ENCODE peak calls at places on chromosomes 4 and X, in five cellular contexts. One of them, this sample, is unnamed.

GRCh38 chrX:18889982-18890381 is 93.9 kb downstream of the PHKA2 start:
- DNase-seq in H1: no peak
- DNase-seq in HepG2: no peak
- DNase-seq in A549: no peak
- DNase-seq in K562: no peak
- DNase-seq in this sample: no peak

GRCh38 chrX:112967341-112967740 is 126.7 kb upstream of the AMOT start:
- DNase-seq in H1: no peak
- DNase-seq in HepG2: peak
- DNase-seq in A549: no peak
- DNase-seq in K562: no peak
- DNase-seq in this sample: no peak

GRCh38 chr4:174528226-174528625 is 5.9 kb upstream of the HPGD start:
- DNase-seq in H1: no peak
- DNase-seq in HepG2: no peak
- DNase-seq in A549: no peak
- DNase-seq in K562: no peak
- DNase-seq in this sample: no peak

GRCh38 chr4:61984260-61984909 is 784.3 kb downstream of the ADGRL3 start:
- DNase-seq in H1: no peak
- DNase-seq in HepG2: no peak
- DNase-seq in A549: no peak
- DNase-seq in K562: no peak
- DNase-seq in this sample: no peak

GRCh38 chr4:111678466-111678865 is 466.8 kb upstream of the FAM241A start:
- DNase-seq in H1: no peak
- DNase-seq in HepG2: no peak
- DNase-seq in A549: no peak
- DNase-seq in K562: no peak
- DNase-seq in this sample: peak

GRCh38 chrX:72115380-72115779 is 16.3 kb downstream of the RTL5 start:
- DNase-seq in H1: no peak
- DNase-seq in HepG2: no peak
- DNase-seq in A549: no peak
- DNase-seq in K562: no peak
- DNase-seq in this sample: no peak

GRCh38 chr4:33013280-33013679 is 2293.1 kb downstream of the PCDH7 start:
- DNase-seq in H1: no peak
- DNase-seq in HepG2: no peak
- DNase-seq in A549: no peak
- DNase-seq in K562: no peak
- DNase-seq in this sample: no peak

GRCh38 chr4:10078481-10079233 is 37.9 kb downstream of the WDR1 start:
- DNase-seq in H1: no peak
- DNase-seq in HepG2: no peak
- DNase-seq in A549: no peak
- DNase-seq in K562: no peak
- DNase-seq in this sample: no peak

GRCh38 chrX:41335590-41336331 is 1.8 kb downstream of the DDX3X start:
- DNase-seq in H1: no peak
- DNase-seq in HepG2: no peak
- DNase-seq in A549: no peak
- DNase-seq in K562: no peak
- DNase-seq in this sample: peak

GRCh38 chrX:9433596-9433995 is 31.3 kb upstream of the TBL1X start:
- DNase-seq in H1: no peak
- DNase-seq in HepG2: no peak
- DNase-seq in A549: no peak
- DNase-seq in K562: no peak
- DNase-seq in this sample: no peak

GRCh38 chrX:107551546-107551945 is 76.8 kb upstream of the PRPS1 start:
- DNase-seq in H1: no peak
- DNase-seq in HepG2: no peak
- DNase-seq in A549: no peak
- DNase-seq in K562: no peak
- DNase-seq in this sample: no peak

GRCh38 chrX:105647749-105648148 is 174.6 kb upstream of the NRK start:
- DNase-seq in H1: no peak
- DNase-seq in HepG2: no peak
- DNase-seq in A549: no peak
- DNase-seq in K562: no peak
- DNase-seq in this sample: no peak

GRCh38 chr4:83536649-83537352 is 893 bp downstream of the GPAT3 start:
- DNase-seq in H1: no peak
- DNase-seq in HepG2: no peak
- DNase-seq in A549: no peak
- DNase-seq in K562: no peak
- DNase-seq in this sample: no peak

GRCh38 chrX:31036895-31037294 is 34.9 kb downstream of the FTHL17 start:
- DNase-seq in H1: peak
- DNase-seq in HepG2: peak
- DNase-seq in A549: peak
- DNase-seq in K562: peak
- DNase-seq in this sample: peak

GRCh38 chrX:131621650-131622049 is 77.8 kb downstream of the OR13H1 start:
- DNase-seq in H1: no peak
- DNase-seq in HepG2: no peak
- DNase-seq in A549: no peak
- DNase-seq in K562: no peak
- DNase-seq in this sample: no peak

GRCh38 chr4:107619065-107619464 is 101.0 kb downstream of the PAPSS1 start:
- DNase-seq in H1: no peak
- DNase-seq in HepG2: no peak
- DNase-seq in A549: no peak
- DNase-seq in K562: no peak
- DNase-seq in this sample: peak

GRCh38 chrX:48852857-48853256 is 17.4 kb upstream of the PCSK1N start:
- DNase-seq in H1: no peak
- DNase-seq in HepG2: no peak
- DNase-seq in A549: no peak
- DNase-seq in K562: no peak
- DNase-seq in this sample: no peak

GRCh38 chrX:48854898-48855297 is 19.5 kb upstream of the PCSK1N start:
- DNase-seq in H1: no peak
- DNase-seq in HepG2: peak
- DNase-seq in A549: no peak
- DNase-seq in K562: no peak
- DNase-seq in this sample: no peak
- TF ChIP-seq MAFK in H1: no peak
- TF ChIP-seq MAFK in HepG2: no peak
- TF ChIP-seq MAFK in A549: no peak
- TF ChIP-seq MAFK in K562: no peak
- TF ChIP-seq MAFK in this sample: no peak

GRCh38 chr4:71772592-71772991 is 11.3 kb downstream of the GC start:
- DNase-seq in H1: no peak
- DNase-seq in HepG2: no peak
- DNase-seq in A549: no peak
- DNase-seq in K562: peak
- DNase-seq in this sample: no peak
- TF ChIP-seq MAFK in H1: no peak
- TF ChIP-seq MAFK in HepG2: no peak
- TF ChIP-seq MAFK in A549: no peak
- TF ChIP-seq MAFK in K562: no peak
- TF ChIP-seq MAFK in this sample: no peak

GRCh38 chr4:170226288-170226687 is 136.5 kb upstream of the AADAT start:
- DNase-seq in H1: no peak
- DNase-seq in HepG2: no peak
- DNase-seq in A549: no peak
- DNase-seq in K562: no peak
- DNase-seq in this sample: no peak
- TF ChIP-seq MAFK in H1: no peak
- TF ChIP-seq MAFK in HepG2: no peak
- TF ChIP-seq MAFK in A549: no peak
- TF ChIP-seq MAFK in K562: no peak
- TF ChIP-seq MAFK in this sample: no peak

DNA sequence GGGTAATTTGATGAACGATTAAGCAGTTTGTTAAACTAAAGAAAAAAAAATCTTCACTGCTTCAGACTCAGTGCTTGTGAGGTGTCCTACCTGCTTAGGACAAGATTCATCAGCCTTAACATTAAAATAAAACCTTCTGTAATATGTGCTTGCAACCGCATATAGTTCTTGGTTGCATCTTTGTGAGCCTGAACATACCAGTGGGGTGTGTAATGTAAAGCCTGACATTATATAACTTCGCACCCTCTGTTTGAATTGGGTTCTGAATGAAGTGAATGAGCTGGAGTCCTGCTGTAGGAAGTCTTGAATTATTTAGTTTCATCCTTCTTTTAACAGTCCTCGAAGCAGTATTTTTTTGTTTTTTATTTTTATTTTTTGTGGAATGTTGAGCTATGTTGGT is 3.1 kb downstream of the KDM6A start:
- DNase-seq in H1: no peak
- DNase-seq in HepG2: no peak
- DNase-seq in A549: no peak
- DNase-seq in K562: no peak
- DNase-seq in this sample: peak
- TF ChIP-seq MAFK in H1: no peak
- TF ChIP-seq MAFK in HepG2: no peak
- TF ChIP-seq MAFK in A549: no peak
- TF ChIP-seq MAFK in K562: no peak
- TF ChIP-seq MAFK in this sample: no peak

GRCh38 chr4:57373971-57374370 is 263.8 kb upstream of the IGFBP7 start:
- DNase-seq in H1: no peak
- DNase-seq in HepG2: no peak
- DNase-seq in A549: no peak
- DNase-seq in K562: no peak
- DNase-seq in this sample: no peak
- TF ChIP-seq MAFK in H1: no peak
- TF ChIP-seq MAFK in HepG2: no peak
- TF ChIP-seq MAFK in A549: no peak
- TF ChIP-seq MAFK in K562: no peak
- TF ChIP-seq MAFK in this sample: no peak

GRCh38 chr4:82431831-82432230 is 1.4 kb downstream of the ENOPH1 start:
- DNase-seq in H1: no peak
- DNase-seq in HepG2: no peak
- DNase-seq in A549: no peak
- DNase-seq in K562: no peak
- DNase-seq in this sample: no peak
- TF ChIP-seq MAFK in H1: no peak
- TF ChIP-seq MAFK in HepG2: no peak
- TF ChIP-seq MAFK in A549: no peak
- TF ChIP-seq MAFK in K562: no peak
- TF ChIP-seq MAFK in this sample: no peak

DNA sequence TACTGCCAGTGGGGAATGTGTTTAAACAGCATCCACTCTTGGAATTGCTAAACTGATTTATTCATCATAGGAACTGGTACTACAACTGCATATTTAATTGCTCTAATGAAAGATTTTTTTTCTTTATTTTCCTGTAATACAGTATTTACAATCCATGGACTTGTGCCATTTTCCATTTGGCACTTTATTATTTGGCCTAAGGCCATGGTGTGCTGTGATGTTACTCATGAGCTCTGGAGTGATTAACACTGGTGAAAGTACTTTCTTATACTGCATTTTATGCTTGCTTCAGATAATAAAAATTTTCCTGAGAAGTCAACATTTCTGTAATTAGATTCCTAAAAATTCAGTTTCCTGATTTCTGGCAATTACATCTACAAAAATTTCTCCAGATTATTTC is 69.7 kb upstream of the NUDT6 start:
- DNase-seq in H1: no peak
- DNase-seq in HepG2: no peak
- DNase-seq in A549: no peak
- DNase-seq in K562: no peak
- DNase-seq in this sample: no peak
- TF ChIP-seq MAFK in H1: no peak
- TF ChIP-seq MAFK in HepG2: no peak
- TF ChIP-seq MAFK in A549: no peak
- TF ChIP-seq MAFK in K562: no peak
- TF ChIP-seq MAFK in this sample: no peak

GRCh38 chr4:8319061-8319460 is 49.5 kb downstream of the HTRA3 start:
- DNase-seq in H1: peak
- DNase-seq in HepG2: no peak
- DNase-seq in A549: no peak
- DNase-seq in K562: no peak
- DNase-seq in this sample: no peak
- TF ChIP-seq MAFK in H1: no peak
- TF ChIP-seq MAFK in HepG2: no peak
- TF ChIP-seq MAFK in A549: no peak
- TF ChIP-seq MAFK in K562: no peak
- TF ChIP-seq MAFK in this sample: no peak

GRCh38 chrX:12403474-12404082 is 265.3 kb downstream of the FRMPD4 start:
- DNase-seq in H1: no peak
- DNase-seq in HepG2: no peak
- DNase-seq in A549: no peak
- DNase-seq in K562: no peak
- DNase-seq in this sample: peak
- TF ChIP-seq MAFK in H1: no peak
- TF ChIP-seq MAFK in HepG2: no peak
- TF ChIP-seq MAFK in A549: no peak
- TF ChIP-seq MAFK in K562: no peak
- TF ChIP-seq MAFK in this sample: no peak

DNA sequence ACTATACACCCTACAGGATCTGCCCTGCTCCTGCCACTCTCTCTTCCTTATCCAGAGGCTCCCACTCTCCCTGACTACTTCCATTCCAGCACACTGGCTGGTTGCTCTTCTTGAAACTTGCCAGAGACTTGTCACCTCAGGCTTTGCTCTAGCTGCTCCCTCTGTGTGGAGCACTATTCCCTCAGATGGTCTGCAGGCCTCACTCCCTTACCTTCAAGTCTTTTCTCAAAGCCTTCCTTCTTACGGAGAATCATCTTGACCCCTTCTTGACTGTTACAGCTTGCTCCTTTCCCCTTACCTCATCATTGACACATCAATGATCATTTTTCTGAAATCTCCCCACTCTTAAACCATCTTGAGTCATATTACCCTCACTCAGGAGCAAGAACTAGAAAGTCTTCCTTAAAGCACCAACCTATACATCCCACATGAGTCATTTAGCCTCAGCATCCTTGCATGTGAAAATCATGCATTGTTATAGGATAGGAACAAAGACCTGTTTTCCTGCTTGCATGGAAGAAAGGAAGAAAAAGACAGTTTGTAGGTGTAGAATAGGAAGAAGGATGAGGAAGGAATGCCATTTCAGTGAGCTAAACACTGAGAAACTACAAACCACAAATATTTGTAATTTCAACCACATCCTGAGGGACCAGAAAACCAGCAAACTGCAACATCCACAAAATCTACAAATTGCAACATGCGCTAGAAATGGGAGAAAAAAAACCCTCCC is 55.7 kb downstream of the ANTXR2 start:
- DNase-seq in H1: no peak
- DNase-seq in HepG2: no peak
- DNase-seq in A549: no peak
- DNase-seq in K562: no peak
- DNase-seq in this sample: peak
- TF ChIP-seq MAFK in H1: no peak
- TF ChIP-seq MAFK in HepG2: no peak
- TF ChIP-seq MAFK in A549: no peak
- TF ChIP-seq MAFK in K562: no peak
- TF ChIP-seq MAFK in this sample: peak

This sample was measured in IMR-90.